ENCODE peak calls at places on chromosomes 12 and 14, in six cellular contexts. K is ACHN, P is activated B cell treated with CpG ODN at 0.5 μM for 24 hours, X is RWPE1, F is testis, N is fibroblast of lung. L is an unnamed sample.

GRCh38 chr14:68295316-68295816 is 475.8 kb downstream of the RAD51B start:
- DNase-seq in K (no peak), X (no peak), P (no peak), N (no peak), F (peak), L (no peak)

GRCh38 chr12:55935742-55936151 is 4.8 kb downstream of the DGKA start:
- DNase-seq in K (no peak), F (peak), P (no peak), N (no peak), X (no peak), L (no peak)

GRCh38 chr12:54472494-54473262 is 724 bp downstream of the GTSF1 start:
- DNase-seq in N (no peak), K (no peak), F (no peak), X (no peak), P (no peak), L (no peak)

GRCh38 chr14:101027291-101027690 is 123.8 kb upstream of the RTL1 start:
- DNase-seq in P (no peak), K (no peak), X (no peak), F (no peak), N (no peak), L (no peak)

GRCh38 chr12:65845751-65846537 is 21.7 kb downstream of the HMGA2 start:
- DNase-seq in F (no peak), K (peak), P (no peak), X (no peak), N (no peak), L (no peak)

GRCh38 chr12:10392394-10392930 is 2.6 kb upstream of the KLRK1 start:
- DNase-seq in X (peak), F (no peak), K (peak), N (peak), P (no peak), L (peak)

GRCh38 chr12:132019891-132020290 is 70.1 kb downstream of the EP400 start:
- DNase-seq in X (no peak), F (no peak), P (no peak), K (no peak), N (no peak), L (no peak)

GRCh38 chr14:59422069-59422881 is 42.9 kb downstream of the GPR135 start:
- DNase-seq in K (no peak), P (no peak), X (no peak), N (no peak), F (no peak), L (peak)

GRCh38 chr14:68074765-68075381 is 255.3 kb downstream of the RAD51B start:
- DNase-seq in N (peak), F (no peak), P (no peak), X (no peak), K (no peak), L (no peak)

GRCh38 chr12:133105620-133106019 is 24.5 kb downstream of the ZNF891 start:
- DNase-seq in K (peak), P (no peak), F (no peak), X (no peak), N (peak), L (no peak)

GRCh38 chr14:79967001-79967400 is 244.3 kb downstream of the DIO2 start:
- DNase-seq in N (no peak), K (no peak), P (no peak), F (no peak), X (no peak), L (no peak)

GRCh38 chr12:4293299-4293941 is 19.9 kb downstream of the CCND2 start:
- DNase-seq in X (no peak), K (no peak), P (no peak), N (no peak), F (no peak), L (no peak)

GRCh38 chr12:71702590-71702989 is 16.7 kb downstream of the TMEM19 start:
- DNase-seq in F (no peak), X (no peak), K (no peak), P (no peak), N (no peak), L (no peak)

GRCh38 chr12:108386704-108387360 is 47.7 kb upstream of the CMKLR1 start:
- DNase-seq in P (no peak), F (no peak), K (no peak), N (no peak), X (no peak), L (no peak)

GRCh38 chr12:89411846-89412245 is 59.5 kb upstream of the DUSP6 start:
- DNase-seq in X (no peak), N (no peak), F (no peak), K (no peak), P (no peak), L (no peak)

GRCh38 chr12:26055087-26055486 is 69.8 kb downstream of the BHLHE41 start:
- DNase-seq in K (no peak), N (no peak), F (no peak), P (no peak), X (no peak), L (no peak)

GRCh38 chr14:35963209-35963608 is 137.1 kb downstream of the BRMS1L start:
- DNase-seq in K (peak), F (no peak), N (no peak), P (no peak), X (no peak), L (no peak)

GRCh38 chr12:69585189-69586062 is at the start of gene CCT2:
- DNase-seq in X (peak), K (peak), P (peak), N (peak), F (peak), L (peak)

GRCh38 chr14:89911018-89911919 is 43.3 kb downstream of the EFCAB11 start:
- DNase-seq in X (no peak), N (peak), P (no peak), K (no peak), F (no peak), L (no peak)

GRCh38 chr12:52078276-52078675 is 1.2 kb upstream of the SMIM41 start:
- DNase-seq in N (no peak), P (no peak), X (no peak), K (no peak), F (no peak), L (no peak)

GRCh38 chr12:51128905-51129304 is 44.0 kb downstream of the TFCP2 start:
- DNase-seq in N (peak), F (no peak), P (no peak), K (no peak), X (no peak), L (no peak)

GRCh38 chr14:24789277-24789832 is 155.4 kb upstream of the GZMB start:
- DNase-seq in K (no peak), F (no peak), N (no peak), P (no peak), X (no peak), L (no peak)

GRCh38 chr12:1838223-1838993 is 18.0 kb downstream of the LRTM2 start:
- DNase-seq in N (no peak), X (no peak), F (no peak), K (no peak), P (no peak), L (no peak)

GRCh38 chr12:49930515-49931288 is 19.8 kb upstream of the AQP2 start:
- DNase-seq in N (peak), P (no peak), F (no peak), K (peak), X (peak), L (no peak)

GRCh38 chr12:52741378-52742195 is 35.6 kb downstream of the KRT76 start:
- DNase-seq in K (peak), P (no peak), X (peak), F (peak), N (peak), L (peak)

GRCh38 chr14:20002319-20002718 is 356 bp downstream of the OR4Q2 start:
- DNase-seq in K (no peak), X (no peak), F (no peak), P (no peak), N (no peak), L (no peak)

GRCh38 chr12:91813701-91814100 is 331.9 kb downstream of the BTG1 start:
- DNase-seq in N (peak), F (no peak), X (no peak), K (no peak), P (no peak), L (no peak)

GRCh38 chr14:55274760-55275159 is 3.5 kb downstream of the FBXO34 start:
- DNase-seq in P (no peak), F (no peak), N (peak), K (no peak), X (no peak), L (no peak)

GRCh38 chr14:61077946-61078738 is 97.1 kb downstream of the SLC38A6 start:
- DNase-seq in N (no peak), X (peak), F (no peak), P (no peak), K (no peak), L (no peak)

GRCh38 chr12:110223777-110224378 is 57.2 kb upstream of the ATP2A2 start:
- DNase-seq in P (no peak), N (no peak), K (no peak), X (peak), F (no peak), L (no peak)

GRCh38 chr12:1367731-1368285 is 226.6 kb downstream of the FBXL14 start:
- DNase-seq in N (no peak), K (no peak), F (no peak), X (no peak), P (no peak), L (no peak)

GRCh38 chr12:106084048-106084671 is 54.6 kb downstream of the NUAK1 start:
- DNase-seq in F (no peak), N (peak), X (no peak), P (no peak), K (peak), L (peak)

GRCh38 chr12:89770391-89770790 is 61.8 kb upstream of the ATP2B1 start:
- DNase-seq in N (peak), F (no peak), P (no peak), X (no peak), K (no peak), L (no peak)

GRCh38 chr12:19166387-19166786 is 36.9 kb downstream of the PLEKHA5 start:
- DNase-seq in K (no peak), F (no peak), P (no peak), N (no peak), X (no peak), L (no peak)

GRCh38 chr12:5556033-5556614 is 124.2 kb downstream of the NTF3 start:
- DNase-seq in F (peak), N (no peak), P (no peak), K (peak), X (no peak), L (no peak)

GRCh38 chr14:80959448-80960006 is 4.1 kb downstream of the TSHR start:
- DNase-seq in P (peak), K (no peak), X (no peak), N (no peak), F (no peak), L (no peak)

L was measured in HTR-8/SVneo.